ENCODE peak calls at places on chromosomes 7 and 10, in nine cellular contexts. U is CD8-positive, alpha-beta T cell; S is endothelial cell; T is GM20000; B is Calu3; F is fibroblast of pulmonary artery; I is prostate gland; E is right lobe of liver; D is upper lobe of left lung. C is an unnamed sample.

GRCh38 chr7:27992092-27992491 is 188.5 kb downstream of the JAZF1 start:
- DNase-seq in U (no peak), S (no peak), T (no peak), B (no peak), F (no peak), I (no peak), E (no peak), D (no peak), C (no peak)

GRCh38 chr10:27742926-27743735 is 2.5 kb downstream of the MKX start:
- DNase-seq in U (no peak), S (peak), T (peak), B (peak), F (peak), I (no peak), E (peak), D (peak), C (peak)

GRCh38 chr10:37478381-37478780 is 353.0 kb downstream of the ANKRD30A start:
- DNase-seq in U (no peak), S (no peak), T (no peak), B (no peak), F (no peak), I (no peak), E (no peak), D (no peak), C (no peak)

GRCh38 chr10:125231813-125232475 is 71.6 kb upstream of the CTBP2 start:
- DNase-seq in U (no peak), S (no peak), T (no peak), B (no peak), F (no peak), I (no peak), E (no peak), D (no peak), C (no peak)

GRCh38 chr7:7221602-7222038 is 39.3 kb downstream of the C1GALT1 start:
- DNase-seq in U (no peak), S (no peak), T (no peak), B (peak), F (peak), I (no peak), E (no peak), D (no peak), C (no peak)

GRCh38 chr10:20100157-20100556 is 283.9 kb downstream of the PLXDC2 start:
- DNase-seq in U (no peak), S (no peak), T (no peak), B (no peak), F (peak), I (no peak), E (no peak), D (no peak), C (no peak)

GRCh38 chr7:30887464-30887872 is 24.2 kb upstream of the AQP1 start:
- DNase-seq in U (no peak), S (no peak), T (no peak), B (no peak), F (no peak), I (no peak), E (no peak), D (peak), C (peak)

GRCh38 chr7:48094861-48095293 is 5.8 kb downstream of the UPP1 start:
- DNase-seq in U (no peak), S (no peak), T (no peak), B (no peak), F (peak), I (no peak), E (no peak), D (no peak), C (no peak)

GRCh38 chr7:34837826-34838225 is 179.8 kb downstream of the NPSR1 start:
- DNase-seq in U (no peak), S (no peak), T (no peak), B (no peak), F (peak), I (no peak), E (no peak), D (no peak), C (no peak)

GRCh38 chr10:58326967-58327381 is 7.8 kb upstream of the UBE2D1 start:
- DNase-seq in U (no peak), S (no peak), T (no peak), B (no peak), F (peak), I (no peak), E (peak), D (peak), C (peak)

GRCh38 chr10:124515244-124515970 is 53.8 kb downstream of the LHPP start:
- DNase-seq in U (no peak), S (no peak), T (no peak), B (no peak), F (no peak), I (no peak), E (no peak), D (no peak), C (peak)

GRCh38 chr10:88473989-88474883 is 108.9 kb downstream of the RNLS start:
- DNase-seq in U (no peak), S (no peak), T (no peak), B (peak), F (no peak), I (peak), E (peak), D (no peak), C (peak)

GRCh38 chr10:13816195-13816926 is 229.6 kb downstream of the PRPF18 start:
- DNase-seq in U (no peak), S (no peak), T (no peak), B (no peak), F (peak), I (peak), E (peak), D (no peak), C (peak)

GRCh38 chr10:9010093-9010492 is 955.6 kb downstream of the GATA3 start:
- DNase-seq in U (peak), S (no peak), T (no peak), B (no peak), F (no peak), I (no peak), E (no peak), D (no peak), C (no peak)

GRCh38 chr10:130141878-130142277 is 5.7 kb downstream of the GLRX3 start:
- DNase-seq in U (no peak), S (no peak), T (peak), B (no peak), F (no peak), I (no peak), E (no peak), D (no peak), C (no peak)

GRCh38 chr7:157497744-157498541 is 161.1 kb downstream of the DNAJB6 start:
- DNase-seq in U (peak), S (no peak), T (no peak), B (no peak), F (no peak), I (no peak), E (no peak), D (peak), C (peak)

GRCh38 chr10:44843484-44843883 is 67.7 kb upstream of the TMEM72 start:
- DNase-seq in U (no peak), S (no peak), T (no peak), B (no peak), F (no peak), I (no peak), E (no peak), D (no peak), C (no peak)

GRCh38 chr7:115340828-115341227 is 418.9 kb downstream of the MDFIC start:
- DNase-seq in U (no peak), S (no peak), T (no peak), B (no peak), F (peak), I (no peak), E (no peak), D (no peak), C (no peak)
- TF ChIP-seq CTCF in U (no peak), S (peak), T (no peak), B (peak), F (peak), I (no peak), E (peak), D (no peak), C (no peak)

DNA sequence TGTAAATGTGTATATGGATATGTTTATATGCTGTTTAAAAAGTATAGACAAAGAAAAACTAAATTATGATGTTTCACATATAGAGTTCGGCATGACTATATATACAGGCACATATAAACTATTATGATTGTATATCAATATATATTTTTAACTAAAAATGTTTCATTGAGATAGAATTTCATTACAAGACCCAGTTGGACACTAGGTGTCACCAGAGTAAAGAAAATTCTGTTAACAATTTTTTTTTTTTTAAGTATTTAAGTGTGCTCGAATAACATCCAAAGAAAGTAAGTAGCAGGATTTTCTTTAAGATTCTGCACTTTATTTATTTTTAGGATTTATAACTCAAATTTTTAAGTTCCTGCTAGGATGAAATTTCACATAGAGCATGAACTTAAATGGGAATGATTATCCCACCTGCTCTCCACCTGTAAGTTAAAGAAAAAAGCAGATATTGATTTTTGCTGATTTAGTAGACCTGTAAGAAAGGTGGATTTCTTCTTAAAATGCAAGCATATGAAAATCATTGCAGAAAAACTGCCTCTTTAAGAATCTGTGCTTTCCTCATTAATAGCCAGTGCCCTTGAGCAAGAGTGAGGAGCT is 961.5 kb downstream of the PCDH15 start:
- DNase-seq in U (no peak), S (no peak), T (no peak), B (no peak), F (peak), I (no peak), E (no peak), D (no peak), C (no peak)
- TF ChIP-seq CTCF in U (no peak), S (peak), T (no peak), B (no peak), F (peak), I (peak), E (peak), D (peak), C (peak)

GRCh38 chr10:60849762-60850161 is 71.5 kb downstream of the CDK1 start:
- DNase-seq in U (no peak), S (no peak), T (no peak), B (no peak), F (no peak), I (no peak), E (peak), D (no peak), C (no peak)

GRCh38 chr10:60849217-60849616 is 70.9 kb downstream of the CDK1 start:
- DNase-seq in U (no peak), S (no peak), T (no peak), B (no peak), F (no peak), I (no peak), E (no peak), D (no peak), C (no peak)

GRCh38 chr10:60848680-60849079 is 70.4 kb downstream of the CDK1 start:
- DNase-seq in U (no peak), S (no peak), T (no peak), B (no peak), F (no peak), I (no peak), E (no peak), D (no peak), C (no peak)

GRCh38 chr10:60846173-60846572 is 67.9 kb downstream of the CDK1 start:
- DNase-seq in U (no peak), S (no peak), T (no peak), B (peak), F (peak), I (no peak), E (no peak), D (no peak), C (no peak)

DNA sequence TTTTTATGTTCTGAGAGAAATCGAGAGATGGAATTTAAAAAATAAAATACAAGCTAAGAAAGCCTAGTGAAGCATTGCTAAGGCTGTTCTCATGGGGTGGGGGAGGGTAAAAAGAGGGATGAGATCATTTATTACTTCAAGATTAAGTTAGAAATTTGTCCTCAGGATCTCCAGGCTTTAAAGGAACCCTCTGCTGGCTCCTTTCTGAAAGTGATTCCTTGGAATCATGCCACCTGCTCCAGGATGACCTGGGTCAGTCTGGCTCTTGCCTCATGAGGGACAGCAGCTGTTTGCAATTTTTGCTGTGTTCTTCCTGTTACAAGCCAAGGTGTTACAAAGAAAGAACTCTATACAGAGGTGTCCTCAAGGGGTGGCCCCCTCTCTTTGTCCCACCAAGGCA is 69.8 kb downstream of the CDK1 start:
- DNase-seq in U (no peak), S (no peak), T (no peak), B (peak), F (peak), I (no peak), E (peak), D (no peak), C (peak)
- TF ChIP-seq CTCF in U (no peak), S (no peak), T (no peak), B (no peak), F (no peak), I (no peak), E (no peak), D (no peak), C (no peak)

DNA sequence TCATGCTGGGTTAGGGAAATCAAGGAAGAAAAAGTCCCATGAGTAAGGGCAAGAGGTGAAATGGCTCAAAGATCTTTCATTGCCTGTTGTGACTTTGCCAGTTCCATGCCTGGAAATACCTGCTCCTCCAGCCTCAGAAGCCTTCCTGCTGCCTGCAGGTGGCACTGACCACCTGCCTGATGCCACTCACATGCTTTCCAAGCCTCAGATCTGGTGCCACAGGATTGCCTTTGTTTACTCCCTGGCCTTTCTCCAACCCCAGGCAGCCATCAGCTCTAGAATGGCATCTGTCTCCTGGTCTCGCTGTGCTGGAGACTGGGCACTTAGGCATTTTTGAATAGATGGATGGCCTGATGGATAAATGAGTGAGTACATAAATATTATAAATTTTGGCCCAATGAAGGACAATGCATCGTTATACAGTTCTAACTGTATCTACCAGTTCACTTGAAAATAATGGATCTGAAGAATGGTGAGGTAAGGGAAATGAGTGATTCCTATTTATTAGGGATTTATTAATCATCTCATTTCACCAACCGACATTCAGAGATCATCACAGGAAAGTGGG is 657.2 kb downstream of the INHBA start:
- DNase-seq in U (no peak), S (no peak), T (peak), B (peak), F (no peak), I (peak), E (peak), D (no peak), C (peak)
- TF ChIP-seq CTCF in U (no peak), S (no peak), T (no peak), B (peak), F (no peak), I (peak), E (peak), D (peak), C (peak)

GRCh38 chr10:12597176-12597575 is 247.8 kb downstream of the CAMK1D start:
- DNase-seq in U (no peak), S (no peak), T (no peak), B (no peak), F (no peak), I (no peak), E (no peak), D (no peak), C (no peak)
- TF ChIP-seq CTCF in U (no peak), S (no peak), T (no peak), B (no peak), F (no peak), I (no peak), E (no peak), D (no peak), C (no peak)

GRCh38 chr7:46152671-46153070 is 231.6 kb upstream of the IGFBP3 start:
- DNase-seq in U (no peak), S (no peak), T (no peak), B (peak), F (no peak), I (no peak), E (no peak), D (no peak), C (no peak)

GRCh38 chr7:46155367-46155766 is 234.3 kb upstream of the IGFBP3 start:
- DNase-seq in U (no peak), S (no peak), T (no peak), B (no peak), F (no peak), I (no peak), E (no peak), D (no peak), C (no peak)

GRCh38 chr7:46156039-46156438 is 235.0 kb upstream of the IGFBP3 start:
- DNase-seq in U (no peak), S (no peak), T (no peak), B (no peak), F (no peak), I (no peak), E (no peak), D (no peak), C (no peak)

GRCh38 chr7:46153583-46153950 is 232.5 kb upstream of the IGFBP3 start:
- DNase-seq in U (no peak), S (no peak), T (no peak), B (no peak), F (no peak), I (no peak), E (no peak), D (no peak), C (no peak)

GRCh38 chr7:46153951-46154787 is 233.1 kb upstream of the IGFBP3 start:
- DNase-seq in U (no peak), S (no peak), T (peak), B (peak), F (no peak), I (no peak), E (peak), D (no peak), C (no peak)
- TF ChIP-seq CTCF in U (no peak), S (no peak), T (no peak), B (no peak), F (no peak), I (no peak), E (peak), D (no peak), C (no peak)

GRCh38 chr10:17805921-17806577 is 3.1 kb upstream of the MRC1 start:
- DNase-seq in U (no peak), S (no peak), T (no peak), B (no peak), F (no peak), I (no peak), E (no peak), D (no peak), C (no peak)
- TF ChIP-seq CTCF in U (no peak), S (no peak), T (no peak), B (no peak), F (no peak), I (no peak), E (no peak), D (no peak), C (no peak)

GRCh38 chr10:46992794-46993552 is 81.7 kb downstream of the PTPN20 start:
- DNase-seq in U (no peak), S (no peak), T (no peak), B (no peak), F (peak), I (no peak), E (no peak), D (no peak), C (no peak)
- TF ChIP-seq CTCF in U (no peak), S (peak), T (no peak), B (peak), F (peak), I (no peak), E (no peak), D (peak), C (peak)

GRCh38 chr7:25856056-25856780 is 295.8 kb upstream of the NFE2L3 start:
- DNase-seq in U (no peak), S (no peak), T (no peak), B (no peak), F (no peak), I (no peak), E (no peak), D (no peak), C (no peak)
- TF ChIP-seq CTCF in U (no peak), S (no peak), T (no peak), B (no peak), F (no peak), I (no peak), E (no peak), D (no peak), C (no peak)

DNA sequence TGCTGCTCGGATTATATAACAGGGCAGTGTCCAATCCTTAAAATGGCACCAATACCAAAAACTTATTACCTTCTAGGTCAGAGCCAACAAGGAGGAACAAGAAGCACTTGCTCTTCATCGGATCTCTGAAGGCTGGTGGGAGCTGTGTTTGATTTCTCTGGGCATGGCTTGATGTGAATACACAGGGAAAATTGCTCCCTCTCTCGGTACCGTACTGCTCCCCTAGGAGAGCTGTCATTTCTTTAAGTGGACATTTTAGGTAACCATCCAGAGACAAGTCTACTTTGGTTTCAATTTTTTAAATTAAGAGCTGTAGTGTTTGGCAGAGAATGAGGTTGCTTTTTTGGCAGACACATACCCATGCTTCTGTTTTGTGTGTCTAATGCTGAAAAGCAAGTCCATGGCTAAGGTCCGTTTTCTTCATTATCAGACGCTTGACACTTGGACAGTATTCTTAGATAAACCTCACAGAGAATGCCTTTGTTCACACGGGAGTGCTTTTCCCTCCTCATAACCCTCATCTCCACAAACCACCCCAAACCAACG is 61.2 kb upstream of the TRIL start:
- DNase-seq in U (no peak), S (no peak), T (no peak), B (no peak), F (peak), I (no peak), E (no peak), D (no peak), C (no peak)
- TF ChIP-seq CTCF in U (no peak), S (no peak), T (no peak), B (no peak), F (peak), I (no peak), E (no peak), D (no peak), C (no peak)

C was measured in body of pancreas.